ENCODE peak calls at places on chromosomes 11 and 22, in seven cellular contexts. V, S, I, H, U, O and M are unnamed samples.

GRCh38 chr11:70404244-70404643 is 5.9 kb downstream of the CTTN start:
- DNase-seq in V (no peak), H (no peak), U (peak; percentile 48), S (no peak), I (no peak), O (no peak), M (no peak)

GRCh38 chr11:65915821-65916251 is 3.0 kb downstream of the C11orf68 start:
- DNase-seq in U (peak; percentile 90), O (peak; percentile 99), H (no peak), V (no peak), S (peak; percentile 99), I (peak; percentile 95), M (peak; percentile 71)

GRCh38 chr22:22820626-22821025 is 67.0 kb upstream of the IGLL5 start:
- DNase-seq in I (no peak), U (no peak), V (no peak), O (no peak), S (no peak), H (no peak), M (no peak)

GRCh38 chr22:44550666-44551491 is 52.8 kb upstream of the RTL6 start:
- DNase-seq in I (no peak), V (no peak), H (no peak), S (peak; percentile 93), U (peak; percentile 83), O (peak; percentile 98), M (no peak)

GRCh38 chr11:61866231-61866957 is 25.0 kb downstream of the FADS3 start:
- DNase-seq in I (no peak), O (no peak), V (no peak), U (no peak), H (no peak), S (no peak), M (no peak)

GRCh38 chr11:121613724-121614123 is 161.0 kb upstream of the SORL1-AS1 start:
- DNase-seq in S (no peak), O (peak; percentile 69), H (no peak), V (no peak), I (no peak), U (no peak), M (no peak)

GRCh38 chr11:113806403-113806802 is 26.8 kb downstream of the CLDN25 start:
- DNase-seq in H (peak; percentile 70), I (peak; percentile 76), O (peak; percentile 7), U (peak; percentile 23), V (peak; percentile 38), S (peak; percentile 30), M (peak; percentile 68)

GRCh38 chr22:17754233-17754925 is 19.9 kb downstream of the BID start:
- DNase-seq in V (no peak), O (no peak), H (no peak), I (peak; percentile 52), U (no peak), S (no peak), M (peak; percentile 61)

GRCh38 chr11:74634537-74634936 is 42.2 kb downstream of the POLD3 start:
- DNase-seq in H (no peak), S (peak; percentile 38), V (no peak), I (peak; percentile 42), O (peak; percentile 66), U (no peak), M (no peak)

GRCh38 chr11:12785901-12786300 is 111.7 kb downstream of the TEAD1 start:
- DNase-seq in S (no peak), O (no peak), V (no peak), I (no peak), H (no peak), U (no peak), M (no peak)

GRCh38 chr11:13297917-13298356 is 20.3 kb downstream of the BMAL1 start:
- DNase-seq in I (no peak), S (peak; percentile 7), V (no peak), U (no peak), O (no peak), H (no peak), M (no peak)

GRCh38 chr11:118167253-118167652 is 9.2 kb downstream of the SCN2B start:
- DNase-seq in U (no peak), S (no peak), H (no peak), I (no peak), O (no peak), V (no peak), M (no peak)

GRCh38 chr11:79237676-79238075 is 203.2 kb downstream of the TENM4 start:
- DNase-seq in H (no peak), U (no peak), O (peak; percentile 96), I (no peak), S (peak; percentile 53), V (no peak), M (no peak)

GRCh38 chr11:70074701-70075100 is 3.4 kb upstream of the ANO1 start:
- DNase-seq in V (no peak), S (no peak), I (no peak), H (no peak), U (no peak), O (no peak), M (peak; percentile 12)

GRCh38 chr22:27217154-27217553 is 559.8 kb downstream of the MIAT start:
- DNase-seq in U (no peak), O (no peak), V (no peak), S (peak; percentile 50), H (no peak), I (no peak), M (no peak)

GRCh38 chr22:40416267-40416570 is 45.8 kb downstream of the SGSM3 start:
- DNase-seq in I (no peak), S (no peak), O (no peak), U (no peak), H (no peak), V (no peak), M (no peak)

GRCh38 chr22:40415531-40416266 is 45.3 kb downstream of the SGSM3 start:
- DNase-seq in O (peak; percentile 12), I (no peak), V (no peak), U (no peak), S (no peak), H (no peak), M (no peak)

GRCh38 chr22:40413873-40414272 is 43.5 kb downstream of the SGSM3 start:
- DNase-seq in I (no peak), H (no peak), U (no peak), V (no peak), S (no peak), O (no peak), M (no peak)

GRCh38 chr22:40414306-40414705 is 43.9 kb downstream of the SGSM3 start:
- DNase-seq in I (no peak), O (peak; percentile 29), H (no peak), U (peak; percentile 38), V (no peak), S (peak; percentile 7), M (no peak)

DNA sequence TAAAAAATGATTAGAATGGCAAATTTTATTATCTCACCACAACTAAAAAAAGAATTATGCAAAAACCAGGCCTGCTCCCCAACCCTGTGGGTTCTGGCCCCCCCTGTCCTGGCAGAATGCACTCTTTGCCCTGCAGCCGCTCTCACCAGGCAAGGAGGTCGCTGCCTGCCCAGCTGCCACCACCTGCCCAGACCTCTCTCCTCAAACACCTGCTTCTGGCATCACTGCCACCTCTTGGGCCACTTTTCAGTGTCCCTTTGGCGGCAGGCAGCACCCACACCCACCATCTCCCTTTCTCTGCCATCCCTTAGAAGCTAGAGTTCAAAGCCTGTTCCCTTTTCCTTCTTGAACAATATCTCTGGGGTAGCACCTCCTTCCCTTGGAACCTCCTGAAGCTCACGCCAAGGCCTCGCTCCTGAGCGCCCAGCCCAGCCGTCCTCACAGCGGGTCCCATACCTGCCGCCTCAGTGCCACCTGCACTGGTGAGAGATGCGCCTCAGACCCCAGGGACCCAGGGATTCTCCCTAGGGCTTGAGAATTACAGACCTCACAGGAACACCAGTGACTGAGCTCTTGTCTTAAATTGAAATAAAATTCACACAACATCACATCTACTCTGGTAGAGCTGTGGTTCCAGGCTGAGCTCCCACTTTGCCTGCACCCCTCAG is 44.6 kb downstream of the SGSM3 start:
- DNase-seq in I (no peak), O (no peak), H (no peak), V (no peak), S (no peak), U (no peak), M (no peak)
- H4K8ac ChIP-seq in I (no peak overlapping the region), O (no peak overlapping the region), H (peak overlapping the region; percentile 38), V (no peak overlapping the region), S (no peak overlapping the region), U (no peak overlapping the region), M (no peak overlapping the region)

GRCh38 chr11:43983221-43983795 is 40.9 kb downstream of the C11orf96 start:
- DNase-seq in O (peak; percentile 13), H (no peak), S (no peak), U (peak; percentile 41), V (no peak), I (no peak), M (no peak)
- H4K8ac ChIP-seq in O (no peak overlapping the region), H (no peak overlapping the region), S (no peak overlapping the region), U (no peak overlapping the region), V (no peak overlapping the region), I (no peak overlapping the region), M (no peak overlapping the region)

GRCh38 chr11:93512965-93513667 is 30.1 kb downstream of the SMCO4 start:
- DNase-seq in U (no peak), O (no peak), S (no peak), I (no peak), V (no peak), H (no peak), M (no peak)

GRCh38 chr11:93515438-93515837 is 27.8 kb downstream of the SMCO4 start:
- DNase-seq in V (no peak), I (no peak), O (no peak), U (no peak), S (no peak), H (no peak), M (no peak)

GRCh38 chr11:93512073-93512475 is 31.1 kb downstream of the SMCO4 start:
- DNase-seq in H (no peak), U (no peak), V (no peak), O (no peak), S (no peak), I (no peak), M (no peak)

GRCh38 chr11:93514712-93515111 is 28.5 kb downstream of the SMCO4 start:
- DNase-seq in H (no peak), U (no peak), I (no peak), O (no peak), V (no peak), S (no peak), M (no peak)

DNA sequence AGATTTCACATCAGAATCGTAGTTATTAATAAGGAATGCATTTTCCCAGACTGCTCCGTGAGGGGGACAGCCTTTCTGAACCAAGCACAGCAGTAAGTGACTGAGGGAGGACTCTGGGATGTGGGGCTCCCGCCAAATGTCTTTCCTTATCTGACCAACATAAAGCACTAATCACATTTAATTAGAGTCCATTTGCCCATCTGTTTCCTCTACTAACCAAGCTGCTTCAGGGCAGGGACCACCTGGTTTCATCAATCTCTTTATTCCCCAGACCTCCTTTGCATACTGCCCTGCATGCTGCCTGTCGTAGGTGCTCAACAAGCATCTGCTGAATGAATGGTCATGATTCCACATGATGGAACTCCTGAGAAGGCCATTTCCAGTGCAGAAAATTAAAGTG is 29.4 kb downstream of the SMCO4 start:
- DNase-seq in H (no peak), S (no peak), U (no peak), V (no peak), I (no peak), O (no peak), M (no peak)
- H4K8ac ChIP-seq in H (no peak overlapping the region), S (no peak overlapping the region), U (no peak overlapping the region), V (no peak overlapping the region), I (no peak overlapping the region), O (no peak overlapping the region), M (no peak overlapping the region)

DNA sequence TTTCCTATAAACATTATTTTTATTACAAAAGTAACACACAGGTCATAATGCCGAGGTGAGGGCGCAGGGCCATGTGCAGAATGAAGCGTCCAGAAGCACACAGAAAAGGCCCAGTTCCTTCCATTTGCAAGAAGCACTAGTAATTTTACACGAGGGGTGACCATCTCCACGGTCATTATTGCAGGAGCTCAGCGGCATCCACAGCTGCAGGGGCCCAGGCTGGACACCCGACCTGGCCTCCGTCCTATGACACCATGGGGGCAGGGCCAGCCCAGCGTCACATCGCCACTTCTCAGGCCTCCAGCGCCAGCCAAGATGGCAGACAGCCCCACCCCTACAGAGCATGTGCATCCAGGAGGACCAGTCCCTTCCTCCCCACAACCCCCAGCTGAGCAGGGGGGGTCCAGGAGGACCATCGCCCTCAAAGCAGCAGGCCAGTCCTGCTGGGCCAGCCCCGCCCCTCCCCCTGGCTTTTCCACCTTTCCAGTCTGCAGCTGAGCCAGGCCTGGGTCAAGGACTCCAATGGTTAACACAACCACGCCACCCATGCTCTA is 3.5 kb downstream of the IGF2 start:
- DNase-seq in I (no peak), O (no peak), U (no peak), H (no peak), V (no peak), S (no peak), M (no peak)
- H4K8ac ChIP-seq in I (no peak overlapping the region), O (no peak overlapping the region), U (no peak overlapping the region), H (no peak overlapping the region), V (no peak overlapping the region), S (peak overlapping the region; percentile 56), M (no peak overlapping the region)